ENCODE peak calls at places on chromosomes 16 and 17, in seven cellular contexts. One of them, this sample, is unnamed.

GRCh38 chr16:50037791-50038190 is 12.8 kb downstream of the CNEP1R1 start:
- DNase-seq in effector memory CD8-positive, alpha-beta T cell: no peak
- DNase-seq in GM03348: no peak
- DNase-seq in activated T-helper 1 cell treated with Interleukin-2 at 50 U/mL for 16 hours: no peak
- DNase-seq in aorta: no peak
- DNase-seq in KBM-7: peak
- DNase-seq in PC-3: no peak
- DNase-seq in this sample: peak

GRCh38 chr16:70523621-70524405 is at the start of gene SF3B3:
- DNase-seq in KBM-7: peak
- DNase-seq in GM03348: peak
- DNase-seq in aorta: peak
- DNase-seq in activated T-helper 1 cell treated with Interleukin-2 at 50 U/mL for 16 hours: no peak
- DNase-seq in PC-3: no peak
- DNase-seq in effector memory CD8-positive, alpha-beta T cell: peak
- DNase-seq in this sample: peak

GRCh38 chr17:13114601-13115024 is 96.8 kb upstream of the ELAC2 start:
- DNase-seq in PC-3: peak
- DNase-seq in GM03348: peak
- DNase-seq in activated T-helper 1 cell treated with Interleukin-2 at 50 U/mL for 16 hours: no peak
- DNase-seq in KBM-7: peak
- DNase-seq in effector memory CD8-positive, alpha-beta T cell: no peak
- DNase-seq in aorta: peak
- DNase-seq in this sample: no peak

GRCh38 chr17:17877548-17878358 is 41.0 kb upstream of the SREBF1 start:
- DNase-seq in PC-3: no peak
- DNase-seq in KBM-7: no peak
- DNase-seq in GM03348: peak
- DNase-seq in activated T-helper 1 cell treated with Interleukin-2 at 50 U/mL for 16 hours: no peak
- DNase-seq in aorta: peak
- DNase-seq in effector memory CD8-positive, alpha-beta T cell: no peak
- DNase-seq in this sample: peak

GRCh38 chr17:73599599-73599998 is 44.6 kb downstream of the SDK2 start:
- DNase-seq in activated T-helper 1 cell treated with Interleukin-2 at 50 U/mL for 16 hours: no peak
- DNase-seq in KBM-7: no peak
- DNase-seq in effector memory CD8-positive, alpha-beta T cell: no peak
- DNase-seq in PC-3: no peak
- DNase-seq in aorta: no peak
- DNase-seq in GM03348: no peak
- DNase-seq in this sample: no peak

GRCh38 chr16:35391328-35391727 is 1931.9 kb downstream of the TP53TG3F start:
- DNase-seq in effector memory CD8-positive, alpha-beta T cell: no peak
- DNase-seq in GM03348: peak
- DNase-seq in aorta: no peak
- DNase-seq in PC-3: peak
- DNase-seq in KBM-7: peak
- DNase-seq in activated T-helper 1 cell treated with Interleukin-2 at 50 U/mL for 16 hours: no peak
- DNase-seq in this sample: peak

GRCh38 chr17:3030096-3030495 is 33.3 kb downstream of the OR1D5 start:
- DNase-seq in PC-3: peak
- DNase-seq in effector memory CD8-positive, alpha-beta T cell: no peak
- DNase-seq in GM03348: no peak
- DNase-seq in KBM-7: no peak
- DNase-seq in activated T-helper 1 cell treated with Interleukin-2 at 50 U/mL for 16 hours: no peak
- DNase-seq in aorta: peak
- DNase-seq in this sample: peak

GRCh38 chr16:71927383-71927782 is 32.1 kb downstream of the IST1 start:
- DNase-seq in aorta: no peak
- DNase-seq in activated T-helper 1 cell treated with Interleukin-2 at 50 U/mL for 16 hours: no peak
- DNase-seq in effector memory CD8-positive, alpha-beta T cell: no peak
- DNase-seq in KBM-7: peak
- DNase-seq in GM03348: peak
- DNase-seq in PC-3: peak
- DNase-seq in this sample: peak

GRCh38 chr17:50867856-50868438 is 1.8 kb upstream of the TOB1 start:
- DNase-seq in activated T-helper 1 cell treated with Interleukin-2 at 50 U/mL for 16 hours: no peak
- DNase-seq in PC-3: no peak
- DNase-seq in KBM-7: no peak
- DNase-seq in effector memory CD8-positive, alpha-beta T cell: no peak
- DNase-seq in GM03348: no peak
- DNase-seq in aorta: no peak
- DNase-seq in this sample: no peak

GRCh38 chr16:86833136-86833535 is 254.8 kb downstream of the FOXL1 start:
- DNase-seq in PC-3: no peak
- DNase-seq in GM03348: no peak
- DNase-seq in effector memory CD8-positive, alpha-beta T cell: no peak
- DNase-seq in aorta: peak
- DNase-seq in activated T-helper 1 cell treated with Interleukin-2 at 50 U/mL for 16 hours: no peak
- DNase-seq in KBM-7: no peak
- DNase-seq in this sample: no peak

GRCh38 chr16:31700530-31701388 is 172.8 kb upstream of the ZNF267 start:
- DNase-seq in aorta: peak
- DNase-seq in PC-3: no peak
- DNase-seq in effector memory CD8-positive, alpha-beta T cell: peak
- DNase-seq in KBM-7: peak
- DNase-seq in GM03348: no peak
- DNase-seq in activated T-helper 1 cell treated with Interleukin-2 at 50 U/mL for 16 hours: peak
- DNase-seq in this sample: peak

GRCh38 chr17:77327181-77327565 is 186.4 kb downstream of the SEC14L1 start:
- DNase-seq in activated T-helper 1 cell treated with Interleukin-2 at 50 U/mL for 16 hours: no peak
- DNase-seq in aorta: peak
- DNase-seq in PC-3: no peak
- DNase-seq in KBM-7: no peak
- DNase-seq in effector memory CD8-positive, alpha-beta T cell: no peak
- DNase-seq in GM03348: no peak
- DNase-seq in this sample: no peak

GRCh38 chr17:47721725-47722124 is 11.3 kb upstream of the TBX21 start:
- DNase-seq in KBM-7: no peak
- DNase-seq in effector memory CD8-positive, alpha-beta T cell: no peak
- DNase-seq in PC-3: no peak
- DNase-seq in aorta: no peak
- DNase-seq in activated T-helper 1 cell treated with Interleukin-2 at 50 U/mL for 16 hours: no peak
- DNase-seq in GM03348: no peak
- DNase-seq in this sample: no peak